ENCODE peak calls at places on chromosomes 7 and 10, in seven cellular contexts. X is NCI-H1105; Z is AG20443; C is activated CD4-positive, CD25-positive, alpha-beta regulatory T cell; A is neural progenitor cell; B is NCI-H2081; T is T-cell. F is an unnamed sample.

GRCh38 chr10:6513509-6513908 is 66.6 kb downstream of the PRKCQ start:
- DNase-seq in B (no peak), Z (no peak), A (no peak), C (no peak), T (no peak), X (no peak), F (no peak)

GRCh38 chr10:119428789-119429188 is 113.7 kb downstream of the RGS10 start:
- DNase-seq in X (no peak), A (no peak), B (no peak), C (no peak), Z (no peak), T (no peak), F (no peak)

GRCh38 chr10:32409741-32410140 is 36.2 kb upstream of the CCDC7 start:
- DNase-seq in A (no peak), X (no peak), Z (no peak), T (no peak), C (no peak), B (no peak), F (no peak)

GRCh38 chr7:7772385-7772784 is 54.0 kb upstream of the RPA3 start:
- DNase-seq in T (no peak), C (no peak), A (no peak), X (peak; percentile 81), B (no peak), Z (no peak), F (no peak)

GRCh38 chr7:84017653-84018052 is 176.9 kb downstream of the SEMA3A start:
- DNase-seq in T (no peak), B (no peak), Z (no peak), A (peak; percentile 8), C (no peak), X (no peak), F (no peak)

GRCh38 chr10:12513775-12514663 is 164.7 kb downstream of the CAMK1D start:
- DNase-seq in X (no peak), C (no peak), T (no peak), A (no peak), B (peak; percentile 70), Z (no peak), F (peak; percentile 7)

GRCh38 chr7:47873767-47874166 is 74.5 kb downstream of the PKD1L1 start:
- DNase-seq in Z (peak; percentile 72), B (no peak), T (no peak), A (no peak), X (no peak), C (no peak), F (no peak)

GRCh38 chr10:22345301-22346086 is at the start of gene SPAG6:
- DNase-seq in A (peak; percentile 90), Z (peak; percentile 15), C (no peak), B (peak; percentile 48), T (peak; percentile 17), X (peak; percentile 73), F (peak; percentile 51)

GRCh38 chr10:34489436-34489835 is 325.7 kb downstream of the PARD3 start:
- DNase-seq in A (no peak), T (no peak), B (no peak), Z (no peak), X (no peak), C (no peak), F (no peak)

GRCh38 chr7:139990571-139990970 is 72.2 kb downstream of the PARP12 start:
- DNase-seq in B (no peak), C (no peak), Z (no peak), T (no peak), X (no peak), A (no peak), F (no peak)

GRCh38 chr7:1762238-1762945 is 92.3 kb downstream of the ELFN1 start:
- DNase-seq in B (no peak), C (no peak), Z (no peak), X (no peak), A (no peak), T (no peak), F (no peak)

GRCh38 chr10:30847199-30847598 is 184.5 kb downstream of the ZNF438 start:
- DNase-seq in X (no peak), Z (no peak), T (no peak), A (no peak), C (no peak), B (no peak), F (no peak)

GRCh38 chr10:92990615-92991014 is 70.0 kb upstream of the CYP26C1 start:
- DNase-seq in B (no peak), X (no peak), A (no peak), T (no peak), C (no peak), Z (peak; percentile 10), F (no peak)

GRCh38 chr7:98831641-98832221 is 38.1 kb downstream of the TMEM130 start:
- DNase-seq in X (no peak), A (peak; percentile 55), Z (no peak), C (no peak), B (no peak), T (no peak), F (no peak)

GRCh38 chr7:149874644-149875028 is 867 bp downstream of the ATP6V0E2 start:
- DNase-seq in C (no peak), Z (no peak), B (no peak), T (no peak), A (peak; percentile 37), X (no peak), F (peak; percentile 90)

GRCh38 chr7:2011266-2012043 is 221.3 kb downstream of the MAD1L1 start:
- DNase-seq in B (no peak), A (no peak), T (no peak), X (no peak), C (no peak), Z (no peak), F (no peak)

GRCh38 chr10:109676703-109677102 is 246.6 kb downstream of the XPNPEP1 start:
- DNase-seq in C (no peak), Z (no peak), B (no peak), A (no peak), T (no peak), X (no peak), F (no peak)

GRCh38 chr7:80838643-80839042 is 80.2 kb downstream of the SEMA3C start:
- DNase-seq in B (no peak), A (no peak), T (no peak), C (no peak), X (no peak), Z (no peak), F (no peak)

GRCh38 chr7:127486654-127487053 is 94.1 kb upstream of the ZNF800 start:
- DNase-seq in X (no peak), T (no peak), B (no peak), A (peak; percentile 4), C (no peak), Z (no peak), F (no peak)

GRCh38 chr7:1223196-1224092 is 9.2 kb upstream of the UNCX start:
- DNase-seq in B (no peak), X (no peak), C (no peak), A (peak; percentile 61), T (no peak), Z (no peak), F (no peak)

GRCh38 chr7:7489546-7489945 is 46.1 kb downstream of the COL28A1 start:
- DNase-seq in T (no peak), C (no peak), B (no peak), Z (peak; percentile 15), X (no peak), A (no peak), F (peak; percentile 46)

GRCh38 chr10:79229081-79229541 is 118.2 kb upstream of the PPIF start:
- DNase-seq in X (peak; percentile 26), T (no peak), C (no peak), Z (no peak), A (no peak), B (peak; percentile 22), F (no peak)

GRCh38 chr10:70599791-70600190 is 2.8 kb downstream of the PRF1 start:
- DNase-seq in T (no peak), C (no peak), A (no peak), Z (no peak), X (no peak), B (no peak), F (no peak)

GRCh38 chr10:112137381-112137987 is 46.1 kb downstream of the GPAM start:
- DNase-seq in X (peak; percentile 10), Z (peak; percentile 93), A (peak; percentile 89), B (peak; percentile 40), T (peak; percentile 38), C (peak; percentile 40), F (peak; percentile 67)

GRCh38 chr7:130904031-130904757 is 170.2 kb upstream of the KLF14 start:
- DNase-seq in X (no peak), Z (peak; percentile 38), B (no peak), A (no peak), T (no peak), C (no peak), F (peak; percentile 77)

GRCh38 chr10:76405932-76406331 is 974.5 kb downstream of the LRMDA start:
- DNase-seq in A (no peak), T (no peak), X (no peak), B (no peak), Z (no peak), C (no peak), F (no peak)

GRCh38 chr7:17769918-17770317 is 170.4 kb downstream of the SNX13 start:
- DNase-seq in A (peak; percentile 78), Z (peak; percentile 60), B (peak; percentile 70), X (peak; percentile 59), C (peak; percentile 8), T (no peak), F (peak; percentile 53)

GRCh38 chr7:92446869-92447238 is 428 bp upstream of the GATAD1 start:
- DNase-seq in A (no peak), B (no peak), Z (no peak), C (no peak), T (no peak), X (no peak), F (no peak)

F was measured in left lobe of liver.